ENCODE peak calls at places on chromosomes 4 and X, in seven cellular contexts. H, T, Q, P, Y, Z and W are unnamed samples.

GRCh38 chr4:121070696-121071639 is 1.4 kb downstream of the NDNF start:
- DNase-seq in H (peak), Y (peak), Z (peak), Q (no peak), T (peak), P (peak), W (no peak)

GRCh38 chr4:1207603-1208265 is 35.4 kb upstream of the SPON2 start:
- DNase-seq in H (no peak), T (peak), P (peak), Q (no peak), Z (no peak), Y (peak), W (no peak)

GRCh38 chr4:10670346-10670745 is 14.2 kb downstream of the CLNK start:
- DNase-seq in T (no peak), P (no peak), Q (no peak), Z (no peak), Y (no peak), H (no peak), W (no peak)

GRCh38 chrX:44874481-44875184 is 1.6 kb downstream of the KDM6A start:
- DNase-seq in P (no peak), H (peak), Q (peak), Z (peak), T (peak), Y (peak), W (peak)

GRCh38 chr4:125891597-125892258 is 577.0 kb downstream of the FAT4 start:
- DNase-seq in H (no peak), Q (no peak), P (no peak), Y (peak), T (peak), Z (no peak), W (no peak)

GRCh38 chr4:44806076-44806475 is 79.7 kb upstream of the GNPDA2 start:
- DNase-seq in T (no peak), Y (no peak), Q (no peak), H (no peak), Z (no peak), P (no peak), W (no peak)

GRCh38 chr4:77538574-77539157 is 67.0 kb upstream of the CXCL13 start:
- DNase-seq in P (no peak), Y (peak), T (peak), H (no peak), Z (peak), Q (no peak), W (no peak)

GRCh38 chr4:156949373-156949814 is 22.2 kb downstream of the PDGFC start:
- DNase-seq in P (no peak), Q (no peak), Z (peak), T (peak), H (no peak), Y (peak), W (no peak)

GRCh38 chr4:89161841-89162240 is 50.5 kb downstream of the TIGD2 start:
- DNase-seq in H (no peak), P (no peak), Y (no peak), Q (no peak), Z (peak), T (peak), W (no peak)

GRCh38 chr4:147985376-147985775 is 253.5 kb downstream of the ARHGAP10 start:
- DNase-seq in Z (no peak), Q (no peak), P (no peak), H (no peak), Y (no peak), T (no peak), W (no peak)

GRCh38 chrX:13693341-13693871 is 4.5 kb downstream of the RAB9A start:
- DNase-seq in Q (no peak), Z (peak), Y (no peak), T (peak), P (no peak), H (no peak), W (no peak)

GRCh38 chr4:1318046-1318375 is 28.3 kb downstream of the MAEA start:
- DNase-seq in T (no peak), P (peak), H (no peak), Y (no peak), Z (no peak), Q (no peak), W (no peak)

GRCh38 chr4:17077105-17077504 is 178.7 kb upstream of the LDB2 start:
- DNase-seq in Z (no peak), Y (no peak), H (no peak), T (no peak), Q (no peak), P (no peak), W (no peak)

GRCh38 chrX:39260965-39261364 is 459.7 kb downstream of the MID1IP1 start:
- DNase-seq in Y (peak), Z (peak), H (no peak), T (peak), P (no peak), Q (no peak), W (no peak)

GRCh38 chr4:82128355-82128754 is 245.4 kb downstream of the HNRNPD start:
- DNase-seq in T (no peak), P (no peak), Q (no peak), Z (no peak), Y (no peak), H (no peak), W (no peak)

GRCh38 chr4:74543983-74544382 is 99.0 kb downstream of the AREG start:
- DNase-seq in Z (peak), Y (peak), T (peak), P (no peak), H (no peak), Q (no peak), W (no peak)

GRCh38 chr4:153022233-153022632 is 86.1 kb downstream of the FHDC1 start:
- DNase-seq in Z (peak), P (no peak), T (no peak), Y (no peak), Q (no peak), H (no peak), W (no peak)

GRCh38 chrX:119573840-119574393 is 446 bp upstream of the UBE2A start:
- DNase-seq in T (peak), Q (no peak), Z (peak), P (peak), H (peak), Y (peak), W (no peak)

GRCh38 chrX:48974033-48974432 is 2.4 kb upstream of the KCND1 start:
- DNase-seq in P (no peak), Q (no peak), Z (no peak), T (no peak), Y (no peak), H (no peak), W (no peak)

GRCh38 chrX:129823115-129823514 is 20.6 kb downstream of the ZDHHC9 start:
- DNase-seq in P (no peak), Y (peak), H (peak), Q (peak), Z (peak), T (peak), W (peak)

GRCh38 chr4:1726146-1726934 is 5.0 kb downstream of the TACC3 start:
- DNase-seq in Z (peak), Q (peak), T (peak), Y (peak), H (peak), P (peak), W (peak)